ENCODE peak calls at places on chromosomes 3 and 15, in six cellular contexts. H is adrenal gland, A is esophagus muscularis mucosa, T is pancreas, F is Karpas-422, Y is SK-N-SH. Q is an unnamed sample.
A peak's percentile ranks its signal among the peaks of the same experiment; 100 is the strongest.

GRCh38 chr15:41561777-41562145 is 2.7 kb downstream of the TYRO3 start:
- DNase-seq in F (no peak), A (no peak), H (no peak), T (no peak), Y (no peak), Q (no peak)

GRCh38 chr15:58386641-58387040 is 45.1 kb upstream of the LIPC start:
- DNase-seq in Y (no peak), A (no peak), F (no peak), H (no peak), T (no peak), Q (no peak)

GRCh38 chr3:13077431-13078157 is 4.4 kb upstream of the IQSEC1 start:
- DNase-seq in F (no peak), T (peak; percentile 74), Y (peak; percentile 78), H (peak; percentile 82), A (no peak), Q (peak; percentile 19)

GRCh38 chr15:95522533-95522932 is 808.0 kb upstream of the NR2F2 start:
- DNase-seq in Y (no peak), H (no peak), T (no peak), A (no peak), F (no peak), Q (no peak)

GRCh38 chr3:69320867-69321266 is 65.0 kb downstream of the FRMD4B start:
- DNase-seq in Y (no peak), A (no peak), F (no peak), H (no peak), T (no peak), Q (no peak)

GRCh38 chr15:60901647-60902046 is 327.5 kb downstream of the RORA start:
- DNase-seq in F (no peak), H (no peak), A (no peak), Y (no peak), T (no peak), Q (no peak)

GRCh38 chr3:39541917-39542329 is 74.4 kb downstream of the MOBP start:
- DNase-seq in H (no peak), F (peak; percentile 48), A (no peak), T (no peak), Y (peak; percentile 6), Q (no peak)

GRCh38 chr3:14602804-14603644 is 48.5 kb upstream of the CCDC174 start:
- DNase-seq in A (no peak), F (no peak), T (no peak), Y (peak; percentile 90), H (no peak), Q (no peak)

GRCh38 chr15:44682211-44682610 is 18.7 kb upstream of the SPG11 start:
- DNase-seq in T (no peak), F (peak; percentile 37), A (no peak), Y (no peak), H (no peak), Q (no peak)

GRCh38 chr15:63872759-63873510 is 39.2 kb upstream of the HERC1 start:
- DNase-seq in T (no peak), A (no peak), Y (no peak), H (no peak), F (no peak), Q (no peak)

GRCh38 chr3:15284121-15284889 is 48.1 kb downstream of the SH3BP5 start:
- DNase-seq in T (no peak), A (no peak), F (no peak), Y (no peak), H (peak; percentile 69), Q (no peak)

GRCh38 chr3:9762871-9763270 is 6.9 kb downstream of the CAMK1 start:
- DNase-seq in T (no peak), A (no peak), Y (no peak), H (no peak), F (no peak), Q (no peak)

GRCh38 chr3:188900421-188900941 is 271.3 kb upstream of the TPRG1 start:
- DNase-seq in Y (no peak), T (no peak), H (no peak), F (no peak), A (no peak), Q (no peak)

GRCh38 chr15:63466378-63467192 is 37.8 kb upstream of the USP3 start:
- DNase-seq in A (no peak), H (peak; percentile 46), Y (peak; percentile 72), T (no peak), F (peak; percentile 81), Q (no peak)

GRCh38 chr3:2071531-2071930 is 27.1 kb upstream of the CNTN4 start:
- DNase-seq in Y (no peak), A (no peak), H (no peak), F (no peak), T (no peak), Q (no peak)

GRCh38 chr3:194333212-194333980 is 17.7 kb downstream of the CPN2 start:
- DNase-seq in H (peak; percentile 91), A (peak; percentile 96), T (peak; percentile 89), Y (peak; percentile 90), F (peak; percentile 94), Q (no peak)

GRCh38 chr3:100093826-100094225 is 20.5 kb downstream of the FILIP1L start:
- DNase-seq in Y (no peak), A (no peak), T (no peak), H (no peak), F (no peak), Q (no peak)

GRCh38 chr3:70736009-70736408 is 423.6 kb upstream of the MDFIC2 start:
- DNase-seq in F (no peak), Y (no peak), T (no peak), A (no peak), H (no peak), Q (no peak)

GRCh38 chr3:66747251-66747650 is 246.4 kb upstream of the LRIG1 start:
- DNase-seq in F (no peak), T (no peak), Y (no peak), H (no peak), A (no peak), Q (no peak)

GRCh38 chr3:60333710-60334109 is 917.5 kb downstream of the FHIT start:
- DNase-seq in Y (no peak), H (no peak), T (no peak), F (no peak), A (no peak), Q (no peak)

GRCh38 chr15:37121492-37121891 is 21.1 kb upstream of the MEIS2 start:
- DNase-seq in F (no peak), H (no peak), T (no peak), Y (no peak), A (no peak), Q (no peak)

GRCh38 chr3:52217409-52217805 is 8.0 kb downstream of the TLR9 start:
- DNase-seq in Y (no peak), F (no peak), T (peak; percentile 35), H (no peak), A (no peak), Q (no peak)

GRCh38 chr3:52216585-52217408 is 8.6 kb downstream of the TLR9 start:
- DNase-seq in Y (peak; percentile 51), H (peak; percentile 78), A (no peak), F (no peak), T (peak; percentile 95), Q (no peak)

GRCh38 chr3:52213005-52213404 is 12.4 kb downstream of the TLR9 start:
- DNase-seq in A (no peak), Y (no peak), H (no peak), T (no peak), F (no peak), Q (no peak)

GRCh38 chr3:52213901-52214300 is 11.5 kb downstream of the TLR9 start:
- DNase-seq in H (no peak), A (no peak), F (no peak), Y (no peak), T (no peak), Q (no peak)

DNA sequence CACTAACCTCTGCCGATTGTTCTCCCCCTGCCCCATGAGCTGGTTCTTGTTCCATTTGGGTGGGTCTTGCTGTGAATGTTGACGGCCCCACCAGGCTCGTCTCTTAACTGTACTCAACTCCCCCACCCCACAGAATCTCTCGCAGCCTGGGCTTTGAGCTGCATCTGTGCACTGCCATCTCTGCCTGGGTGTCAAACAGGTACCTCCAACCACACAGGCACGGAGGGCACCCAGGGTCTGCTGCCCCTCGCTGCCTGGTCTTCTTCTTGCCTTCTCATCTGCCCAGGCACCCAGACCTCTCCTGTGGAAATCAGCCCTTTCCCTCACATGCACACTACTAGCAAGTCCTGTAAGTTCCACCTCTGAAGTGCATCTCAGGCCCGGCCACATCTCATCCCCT is 10.1 kb downstream of the TLR9 start:
- DNase-seq in H (no peak), T (no peak), Y (no peak), F (no peak), A (no peak), Q (no peak)
- H3K36me3 ChIP-seq in H (peaks cover 53% of the 10 kb centered on the region), T (peaks cover 42% of the 10 kb centered on the region), Y (peaks cover 48% of the 10 kb centered on the region), F (peaks cover 34% of the 10 kb centered on the region), A (peaks cover 54% of the 10 kb centered on the region), Q (peaks cover 54% of the 10 kb centered on the region)

GRCh38 chr3:150133293-150133692 is 162.6 kb upstream of the PFN2 start:
- DNase-seq in A (no peak), H (no peak), Y (no peak), T (no peak), F (peak; percentile 56), Q (no peak)

GRCh38 chr3:150128126-150128525 is 157.4 kb upstream of the PFN2 start:
- DNase-seq in F (no peak), T (no peak), Y (no peak), H (no peak), A (no peak), Q (no peak)

GRCh38 chr3:150129181-150129580 is 158.5 kb upstream of the PFN2 start:
- DNase-seq in H (no peak), F (no peak), Y (no peak), A (peak; percentile 85), T (no peak), Q (no peak)

GRCh38 chr3:150132101-150132749 is 161.5 kb upstream of the PFN2 start:
- DNase-seq in Y (peak; percentile 6), A (no peak), T (no peak), F (peak; percentile 82), H (no peak), Q (no peak)

DNA sequence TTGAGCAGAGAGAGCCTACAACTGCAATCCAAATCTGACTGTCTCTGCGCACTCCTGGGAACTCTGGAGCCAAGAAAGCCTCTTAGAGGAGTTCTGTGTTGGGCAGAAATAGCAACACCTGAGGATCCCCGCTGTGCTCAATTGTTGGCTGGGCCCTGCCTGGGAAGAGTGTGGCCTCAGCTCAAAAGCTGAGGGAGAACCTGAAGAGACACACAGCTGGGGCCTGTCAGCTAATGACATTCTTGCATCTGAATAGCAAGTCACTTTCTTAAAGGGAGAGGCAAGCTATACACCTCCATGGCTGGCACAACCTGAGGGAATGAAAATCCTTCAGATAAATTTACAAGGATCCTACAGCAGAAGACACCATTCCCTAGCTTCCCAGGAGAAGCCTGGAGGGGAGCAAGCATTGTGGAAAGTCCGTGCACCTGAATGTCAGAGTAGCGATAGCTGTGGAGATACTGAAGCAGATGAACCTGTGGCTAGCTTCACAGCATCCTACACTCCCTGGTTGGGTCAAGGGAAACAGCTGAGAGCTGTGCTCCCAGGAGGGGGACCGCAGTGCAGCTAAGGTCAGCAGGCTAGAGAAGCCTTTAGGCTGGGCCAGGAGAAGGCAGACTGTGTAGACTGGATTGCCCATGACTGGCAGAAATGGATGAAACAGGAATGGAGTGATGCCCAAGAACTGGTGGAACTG is 159.9 kb upstream of the PFN2 start:
- DNase-seq in A (peak; percentile 47), F (no peak), Y (no peak), T (no peak), H (no peak), Q (no peak)
- H3K27ac ChIP-seq in A (no peak overlapping the region), F (no peak overlapping the region), Y (no peak overlapping the region), T (no peak overlapping the region), H (no peak overlapping the region), Q (no peak overlapping the region)

GRCh38 chr3:37736632-37737031 is 125.0 kb upstream of the CTDSPL start:
- DNase-seq in A (peak; percentile 34), Y (no peak), T (no peak), H (no peak), F (peak; percentile 59), Q (no peak)
- H3K4me1 ChIP-seq in A (peaks cover 5% of the 10 kb centered on the region), Y (peaks cover 8% of the 10 kb centered on the region), T (no peaks in the 10 kb centered on the region), H (peaks cover 6% of the 10 kb centered on the region), F (peaks cover 13% of the 10 kb centered on the region), Q (peaks cover 3% of the 10 kb centered on the region)

GRCh38 chr3:183790700-183791099 is 34.7 kb downstream of the MAP6D1 start:
- DNase-seq in T (no peak), A (no peak), F (no peak), Y (no peak), H (no peak), Q (no peak)
- H3K36me3 ChIP-seq in T (peaks cover 13% of the 10 kb centered on the region), A (peaks cover 74% of the 10 kb centered on the region), F (peaks cover 65% of the 10 kb centered on the region), Y (peaks cover 57% of the 10 kb centered on the region), H (peaks cover 39% of the 10 kb centered on the region), Q (peaks cover 65% of the 10 kb centered on the region)